ENCODE peak calls at places on chromosomes 1 and 21, in nine cellular contexts. I is caudate nucleus; R is midbrain; Y is activated T-helper 1 cell treated with anti-CD3 and anti-CD28 coated beads, Interleukin-12 subunit alpha, Interleukin-12 subunit beta, Interleukin-2, Interleukin-4 antibody, amounts not matched to agents 30 ng/mL and 10 ng/mL and 1 ng/mL, durations not matched to agents 14 hours and 24 hours and 36 hours; Q is LHCN-M2; J is ELR; U is thoracic aorta; B is activated T-helper 2 cell treated with anti-CD3 and anti-CD28 coated beads, Interferon-gamma antibody, Interleukin-2, Interleukin-4, amounts not matched to agents 10 μg/mL and 5 μg/mL and 100 μg/mL, durations not matched to agents 14 hours and 24 hours and 36 hours; T is stimulated activated CD4-positive, alpha-beta T cell treated with anti-CD3 and anti-CD28 coated beads, Interleukin-4, amount 100 ng/mL, for 4 hours. K is an unnamed sample.

GRCh38 chr21:45404726-45405270 is at the start of gene COL18A1:
- DNase-seq in Y (peak), J (peak), Q (no peak), T (peak), U (no peak), I (no peak), B (no peak), R (no peak), K (peak)

GRCh38 chr1:119075614-119076013 is 64.8 kb downstream of the WARS2 start:
- DNase-seq in Y (no peak), J (peak), T (no peak), U (no peak), Q (peak), B (no peak), R (no peak), I (no peak), K (no peak)

GRCh38 chr1:21926814-21927530 is 10.1 kb downstream of the HSPG2 start:
- DNase-seq in R (no peak), Y (no peak), B (no peak), T (no peak), J (peak), U (no peak), Q (peak), I (no peak), K (no peak)

GRCh38 chr1:44881011-44881632 is 38.1 kb upstream of the PTCH2 start:
- DNase-seq in U (no peak), J (peak), T (no peak), R (no peak), Y (no peak), B (no peak), I (no peak), Q (peak), K (no peak)

GRCh38 chr1:247829651-247830050 is 5.7 kb upstream of the OR14A16 start:
- DNase-seq in R (no peak), B (no peak), T (no peak), Q (no peak), I (no peak), Y (no peak), U (no peak), J (no peak), K (no peak)

GRCh38 chr1:3740752-3741151 is 11.5 kb upstream of the CCDC27 start:
- DNase-seq in R (no peak), U (no peak), Q (no peak), B (no peak), T (no peak), I (no peak), J (no peak), Y (no peak), K (no peak)

GRCh38 chr1:193754732-193755427 is 568.5 kb upstream of the B3GALT2 start:
- DNase-seq in Y (no peak), I (no peak), R (no peak), U (no peak), J (peak), Q (no peak), T (no peak), B (no peak), K (no peak)

GRCh38 chr1:26786437-26787380 is 1.0 kb upstream of the PIGV start:
- DNase-seq in U (peak), Y (no peak), Q (peak), J (peak), B (no peak), R (peak), I (peak), T (no peak), K (peak)

GRCh38 chr1:204331847-204332487 is 27.8 kb downstream of the PLEKHA6 start:
- DNase-seq in I (no peak), R (no peak), U (no peak), B (no peak), Q (no peak), J (no peak), Y (no peak), T (no peak), K (no peak)

GRCh38 chr1:230270940-230271325 is 155.2 kb downstream of the PGBD5 start:
- DNase-seq in Q (no peak), B (no peak), I (no peak), U (no peak), R (no peak), Y (no peak), J (no peak), T (no peak), K (peak)

GRCh38 chr1:23168079-23168461 is 586 bp downstream of the LUZP1 start:
- DNase-seq in I (no peak), B (peak), R (no peak), Q (no peak), Y (peak), J (peak), U (no peak), T (peak), K (no peak)

GRCh38 chr1:89762801-89763648 is 57.8 kb upstream of the LRRC8D start:
- DNase-seq in I (peak), Y (peak), J (peak), U (peak), Q (peak), B (peak), R (peak), T (peak), K (peak)

GRCh38 chr1:201756411-201756810 is 72.5 kb upstream of the IPO9 start:
- DNase-seq in Y (no peak), Q (peak), I (no peak), J (peak), B (no peak), U (no peak), T (no peak), R (peak), K (no peak)

GRCh38 chr1:57848406-57848805 is 424.5 kb upstream of the DAB1 start:
- DNase-seq in I (no peak), Q (no peak), R (no peak), B (no peak), Y (no peak), J (no peak), T (no peak), U (no peak), K (no peak)

GRCh38 chr1:147336290-147336689 is 93.8 kb downstream of the CHD1L start:
- DNase-seq in R (no peak), B (no peak), J (no peak), Q (no peak), Y (no peak), I (no peak), T (no peak), U (no peak), K (no peak)

GRCh38 chr1:53733975-53734649 is 4.9 kb downstream of the GLIS1 start:
- DNase-seq in Y (no peak), U (no peak), T (no peak), J (peak), R (no peak), B (no peak), I (no peak), Q (peak), K (no peak)

GRCh38 chr1:234619071-234619480 is 9.1 kb upstream of the IRF2BP2 start:
- DNase-seq in Y (no peak), R (no peak), B (no peak), Q (peak), U (no peak), I (no peak), T (no peak), J (peak), K (no peak)

GRCh38 chr1:232472485-232473041 is 157.4 kb downstream of the SIPA1L2 start:
- DNase-seq in Q (peak), U (no peak), R (no peak), B (no peak), J (peak), T (no peak), Y (no peak), I (no peak), K (no peak)

GRCh38 chr21:45341779-45342178 is 54.1 kb upstream of the POFUT2 start:
- DNase-seq in T (no peak), B (no peak), Y (no peak), R (no peak), J (no peak), Q (no peak), U (no peak), I (no peak), K (no peak)

GRCh38 chr1:155942578-155943141 is 1.2 kb downstream of the RXFP4 start:
- DNase-seq in J (no peak), I (no peak), T (no peak), U (no peak), Y (no peak), B (no peak), Q (no peak), R (no peak), K (no peak)

GRCh38 chr1:197099444-197099843 is 32.4 kb upstream of the F13B start:
- DNase-seq in U (no peak), I (no peak), T (no peak), Q (no peak), R (no peak), B (no peak), Y (no peak), J (no peak), K (no peak)

GRCh38 chr1:15068152-15068551 is 85.4 kb upstream of the TMEM51 start:
- DNase-seq in Y (no peak), T (no peak), R (no peak), B (no peak), Q (no peak), J (no peak), U (no peak), I (no peak), K (no peak)

GRCh38 chr1:201551877-201552731 is 13.2 kb downstream of the NAV1 start:
- DNase-seq in Q (peak), Y (no peak), I (peak), U (no peak), R (peak), T (no peak), B (no peak), J (peak), K (no peak)

GRCh38 chr1:85465099-85465790 is at the start of gene DDAH1:
- DNase-seq in I (no peak), J (peak), T (peak), Q (peak), B (no peak), R (peak), Y (no peak), U (no peak), K (peak)

GRCh38 chr1:63112155-63112914 is 210.0 kb upstream of the FOXD3 start:
- DNase-seq in Q (peak), J (peak), Y (peak), R (no peak), B (no peak), T (no peak), U (no peak), I (no peak), K (no peak)

GRCh38 chr1:32718527-32718926 is 16.0 kb upstream of the SYNC start:
- DNase-seq in J (no peak), U (no peak), I (no peak), Y (no peak), T (no peak), R (no peak), Q (no peak), B (no peak), K (no peak)

GRCh38 chr1:245085508-245086095 is 69.2 kb upstream of the KIF26B start:
- DNase-seq in U (no peak), B (no peak), T (no peak), J (peak), R (no peak), I (no peak), Y (no peak), Q (peak), K (no peak)

GRCh38 chr1:62954758-62955157 is 170.8 kb downstream of the ATG4C start:
- DNase-seq in T (no peak), I (no peak), R (no peak), J (peak), B (no peak), Y (no peak), U (no peak), Q (no peak), K (no peak)

GRCh38 chr21:28632718-28633408 is 359.8 kb downstream of the LTN1 start:
- DNase-seq in I (no peak), Q (peak), T (no peak), Y (no peak), B (no peak), U (no peak), R (no peak), J (peak), K (no peak)

GRCh38 chr1:35222322-35223108 is 29.6 kb upstream of the SFPQ start:
- DNase-seq in R (no peak), I (no peak), Q (peak), U (no peak), T (no peak), J (peak), Y (no peak), B (no peak), K (no peak)

GRCh38 chr1:2050482-2050792 is 226 bp downstream of the PRKCZ start:
- DNase-seq in U (no peak), I (no peak), T (no peak), R (no peak), Y (no peak), Q (no peak), B (no peak), J (no peak), K (no peak)

GRCh38 chr1:88145752-88146151 is 538.3 kb upstream of the PKN2 start:
- DNase-seq in I (no peak), Y (no peak), U (no peak), R (no peak), T (no peak), B (no peak), J (no peak), Q (no peak), K (no peak)

GRCh38 chr1:216601427-216601751 is 121.8 kb downstream of the ESRRG start:
- DNase-seq in Q (no peak), R (no peak), U (no peak), I (no peak), J (no peak), B (no peak), T (no peak), Y (no peak), K (no peak)

GRCh38 chr1:154384650-154385557 is 20.2 kb upstream of the IL6R start:
- DNase-seq in T (no peak), B (no peak), U (no peak), J (no peak), I (no peak), Q (no peak), R (no peak), Y (no peak), K (no peak)

GRCh38 chr21:21751286-21751685 is 753.1 kb downstream of the NCAM2 start:
- DNase-seq in U (no peak), Q (no peak), Y (no peak), T (no peak), B (no peak), J (no peak), R (no peak), I (no peak), K (no peak)